ENCODE peak calls at places on chromosomes 1 and 21, in four cellular contexts. T is uterus, K is heart left ventricle, F is T-helper 9 cell. R is an unnamed sample.

GRCh38 chr1:47405697-47406096 is 10.4 kb upstream of the FOXE3 start:
- DNase-seq in T (no peak), K (no peak), F (no peak), R (no peak)

GRCh38 chr1:6602669-6603423 is at the start of gene KLHL21:
- DNase-seq in T (peak), K (peak), F (peak), R (peak)

GRCh38 chr1:229769006-229769405 is 143.0 kb downstream of the URB2 start:
- DNase-seq in T (no peak), K (peak), F (no peak), R (no peak)

GRCh38 chr1:9626201-9626608 is 25.3 kb upstream of the PIK3CD start:
- DNase-seq in T (no peak), K (no peak), F (no peak), R (no peak)

GRCh38 chr1:22826630-22827580 is 116.3 kb downstream of the EPHB2 start:
- DNase-seq in T (no peak), K (peak), F (no peak), R (no peak)

GRCh38 chr1:247506831-247507230 is 29.4 kb downstream of the OR2C3 start:
- DNase-seq in T (no peak), K (no peak), F (no peak), R (no peak)

GRCh38 chr1:33163621-33164071 is 18.2 kb downstream of the TRIM62 start:
- DNase-seq in T (no peak), K (no peak), F (no peak), R (peak)

GRCh38 chr1:93000751-93001175 is 39.5 kb upstream of the DIPK1A start:
- DNase-seq in T (no peak), K (no peak), F (no peak), R (no peak)

GRCh38 chr1:108892356-108893140 is 15.8 kb downstream of the GPSM2 start:
- DNase-seq in T (no peak), K (no peak), F (no peak), R (no peak)

GRCh38 chr1:203607169-203607873 is 19.3 kb upstream of the ATP2B4 start:
- DNase-seq in T (peak), K (peak), F (peak), R (peak)

GRCh38 chr1:201396859-201397464 is 2.2 kb downstream of the LAD1 start:
- DNase-seq in T (no peak), K (no peak), F (no peak), R (no peak)

GRCh38 chr1:101250656-101251272 is 13.9 kb downstream of the S1PR1 start:
- DNase-seq in T (no peak), K (no peak), F (no peak), R (no peak)

GRCh38 chr1:9684806-9685205 is 33.3 kb downstream of the PIK3CD start:
- DNase-seq in T (no peak), K (no peak), F (no peak), R (no peak)

GRCh38 chr1:221435510-221435909 is 306.4 kb downstream of the DUSP10 start:
- DNase-seq in T (no peak), K (no peak), F (no peak), R (no peak)

GRCh38 chr1:69836961-69837636 is 269.4 kb downstream of the LRRC7 start:
- DNase-seq in T (no peak), K (no peak), F (no peak), R (peak)

GRCh38 chr1:110234691-110235090 is 24.6 kb downstream of the KCNC4 start:
- DNase-seq in T (no peak), K (no peak), F (no peak), R (no peak)

GRCh38 chr1:231584117-231584516 is 42.5 kb upstream of the DISC1 start:
- DNase-seq in T (no peak), K (no peak), F (no peak), R (peak)

GRCh38 chr1:19894218-19894617 is 12.0 kb downstream of the OTUD3 start:
- DNase-seq in T (no peak), K (no peak), F (no peak), R (no peak)

GRCh38 chr1:207454046-207454964 is at the start of gene CR2:
- DNase-seq in T (no peak), K (no peak), F (peak), R (no peak)

GRCh38 chr1:94416901-94417701 is 1.1 kb upstream of the ABCD3 start:
- DNase-seq in T (peak), K (peak), F (no peak), R (peak)

GRCh38 chr1:195054217-195054687 is 1554.0 kb downstream of the KCNT2 start:
- DNase-seq in T (no peak), K (no peak), F (no peak), R (no peak)

GRCh38 chr1:194787001-194787400 is 1600.6 kb upstream of the B3GALT2 start:
- DNase-seq in T (no peak), K (no peak), F (no peak), R (no peak)

GRCh38 chr1:160007577-160008200 is 24.1 kb downstream of the PIGM start:
- DNase-seq in T (no peak), K (no peak), F (no peak), R (peak)

GRCh38 chr1:53183277-53183990 is 13.2 kb upstream of the CPT2 start:
- DNase-seq in T (peak), K (peak), F (no peak), R (no peak)

GRCh38 chr1:205535866-205536758 is 31.6 kb downstream of the CDK18 start:
- DNase-seq in T (peak), K (no peak), F (no peak), R (no peak)

GRCh38 chr21:43734131-43734634 is 15.3 kb downstream of the PDXK start:
- DNase-seq in T (no peak), K (no peak), F (no peak), R (no peak)

GRCh38 chr1:230572121-230573083 is 69.9 kb upstream of the COG2 start:
- DNase-seq in T (no peak), K (no peak), F (no peak), R (no peak)

GRCh38 chr1:174991473-174991872 is 8.3 kb upstream of the CACYBP start:
- DNase-seq in T (no peak), K (no peak), F (no peak), R (no peak)

GRCh38 chr1:30798389-30798951 is 40.9 kb upstream of the LAPTM5 start:
- DNase-seq in T (no peak), K (peak), F (no peak), R (no peak)

GRCh38 chr1:86774305-86775304 is 70.2 kb downstream of the SH3GLB1 start:
- DNase-seq in T (peak), K (peak), F (no peak), R (no peak)

GRCh38 chr1:57218487-57219079 is 205.3 kb downstream of the DAB1 start:
- DNase-seq in T (no peak), K (no peak), F (no peak), R (no peak)

GRCh38 chr21:42862123-42862475 is 17.2 kb downstream of the WDR4 start:
- DNase-seq in T (no peak), K (no peak), F (no peak), R (no peak)

GRCh38 chr1:181018901-181019681 is 3.6 kb downstream of the STX6 start:
- DNase-seq in T (no peak), K (no peak), F (no peak), R (no peak)

GRCh38 chr1:178020968-178021640 is 51.2 kb upstream of the SEC16B start:
- DNase-seq in T (no peak), K (no peak), F (no peak), R (no peak)

GRCh38 chr21:36065497-36066036 is 4.3 kb upstream of the CBR1 start:
- DNase-seq in T (no peak), K (no peak), F (no peak), R (no peak)

GRCh38 chr21:37536616-37537278 is 170.2 kb downstream of the DYRK1A start:
- DNase-seq in T (no peak), K (no peak), F (no peak), R (no peak)

GRCh38 chr1:112359961-112360767 is 35.9 kb upstream of the CTTNBP2NL start:
- DNase-seq in T (peak), K (peak), F (no peak), R (no peak)

GRCh38 chr21:26544208-26544607 is 28.9 kb downstream of the CYYR1 start:
- DNase-seq in T (no peak), K (no peak), F (no peak), R (no peak)

GRCh38 chr1:13732971-13733667 is 33.1 kb downstream of the PRDM2 start:
- DNase-seq in T (no peak), K (no peak), F (peak), R (no peak)

GRCh38 chr1:26045712-26046312 is at the start of gene SLC30A2:
- DNase-seq in T (no peak), K (no peak), F (no peak), R (no peak)